ENCODE peak calls at places on chromosomes 13 and 19, in six cellular contexts. F, Z, S, N, M and R are unnamed samples.

GRCh38 chr13:19838726-19839342 is 24.6 kb downstream of the ZMYM5 start:
- DNase-seq in F (peak), Z (no peak), S (no peak), N (no peak), M (peak), R (no peak)

GRCh38 chr13:75618308-75618707 is 17.8 kb upstream of the LMO7 start:
- DNase-seq in F (no peak), Z (no peak), S (no peak), N (no peak), M (no peak), R (no peak)

GRCh38 chr19:45471116-45471865 is 3.5 kb downstream of the FOSB start:
- DNase-seq in F (no peak), Z (no peak), S (no peak), N (no peak), M (no peak), R (no peak)

GRCh38 chr19:17076539-17076919 is 952 bp downstream of the MYO9B start:
- DNase-seq in F (no peak), Z (peak), S (peak), N (no peak), M (no peak), R (no peak)

GRCh38 chr19:45955905-45956608 is 17.6 kb downstream of the NOVA2 start:
- DNase-seq in F (peak), Z (peak), S (no peak), N (no peak), M (no peak), R (no peak)

GRCh38 chr13:32988588-32989256 is 27.5 kb upstream of the KL start:
- DNase-seq in F (no peak), Z (no peak), S (no peak), N (no peak), M (no peak), R (no peak)

GRCh38 chr13:109715902-109716301 is 70.5 kb downstream of the IRS2 start:
- DNase-seq in F (no peak), Z (no peak), S (no peak), N (no peak), M (peak), R (no peak)

GRCh38 chr13:32330438-32330837 is 15.1 kb downstream of the BRCA2 start:
- DNase-seq in F (peak), Z (peak), S (no peak), N (no peak), M (peak), R (no peak)

GRCh38 chr19:29687897-29688728 is 22.9 kb downstream of the PLEKHF1 start:
- DNase-seq in F (peak), Z (no peak), S (no peak), N (no peak), M (peak), R (no peak)

GRCh38 chr13:109733550-109733949 is 52.8 kb downstream of the IRS2 start:
- DNase-seq in F (no peak), Z (no peak), S (no peak), N (no peak), M (no peak), R (no peak)

GRCh38 chr19:14467816-14468215 is 7.3 kb downstream of the PTGER1 start:
- DNase-seq in F (no peak), Z (no peak), S (no peak), N (no peak), M (no peak), R (no peak)

GRCh38 chr13:85405316-85405897 is 393.8 kb downstream of the SLITRK6 start:
- DNase-seq in F (no peak), Z (no peak), S (no peak), N (no peak), M (no peak), R (no peak)

GRCh38 chr13:67223742-67224141 is 6.4 kb downstream of the PCDH9 start:
- DNase-seq in F (peak), Z (no peak), S (no peak), N (no peak), M (no peak), R (no peak)

GRCh38 chr13:83485101-83485500 is 397.2 kb downstream of the SLITRK1 start:
- DNase-seq in F (no peak), Z (no peak), S (no peak), N (no peak), M (no peak), R (no peak)

GRCh38 chr19:58577581-58578429 is 4.7 kb upstream of the MZF1 start:
- DNase-seq in F (no peak), Z (no peak), S (no peak), N (no peak), M (no peak), R (no peak)

GRCh38 chr13:21429217-21429616 is 29.9 kb downstream of the ZDHHC20 start:
- DNase-seq in F (no peak), Z (no peak), S (no peak), N (no peak), M (no peak), R (no peak)

GRCh38 chr19:48991823-48992570 is 1.1 kb downstream of the GYS1 start:
- DNase-seq in F (peak), Z (peak), S (no peak), N (no peak), M (peak), R (peak)

GRCh38 chr19:47572635-47573034 is 313 bp downstream of the ZNF541 start:
- DNase-seq in F (no peak), Z (no peak), S (no peak), N (no peak), M (no peak), R (no peak)

GRCh38 chr19:13208131-13208963 is 58.1 kb downstream of the IER2 start:
- DNase-seq in F (peak), Z (peak), S (peak), N (no peak), M (peak), R (no peak)

GRCh38 chr13:28558126-28558525 is 63.2 kb upstream of the FLT1 start:
- DNase-seq in F (peak), Z (no peak), S (no peak), N (no peak), M (peak), R (no peak)

GRCh38 chr19:38952395-38953165 is 21.8 kb downstream of the MRPS12 start:
- DNase-seq in F (no peak), Z (no peak), S (peak), N (peak), M (no peak), R (no peak)

GRCh38 chr19:54606891-54607781 is 13.7 kb downstream of the LILRA1 start:
- DNase-seq in F (no peak), Z (no peak), S (no peak), N (no peak), M (no peak), R (no peak)

DNA sequence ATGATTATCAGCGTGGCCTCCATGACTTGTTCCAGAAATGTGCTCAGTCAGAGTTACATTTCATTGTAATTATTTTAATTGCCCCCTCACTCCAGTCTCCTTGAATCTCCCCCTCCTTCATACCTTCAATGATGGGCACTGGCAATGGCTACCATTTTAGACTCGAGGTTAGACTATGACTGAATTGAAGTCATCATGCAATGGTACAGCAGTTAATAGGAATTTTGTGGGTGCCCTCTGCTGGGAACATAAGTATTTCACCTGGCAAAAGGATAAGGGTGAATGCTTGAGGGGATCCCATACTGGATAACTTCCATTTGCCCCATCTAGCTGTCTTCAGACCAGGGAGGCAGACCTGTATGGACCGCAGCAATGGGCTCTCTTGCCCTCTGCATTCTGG is 32.2 kb upstream of the USP12 start:
- DNase-seq in F (no peak), Z (no peak), S (peak), N (no peak), M (no peak), R (no peak)
- TF ChIP-seq CTCF in F (no peak), Z (no peak), S (no peak), N (no peak), M (peak), R (no peak)

GRCh38 chr13:23087884-23088283 is 92.9 kb upstream of the SGCG start:
- DNase-seq in F (peak), Z (peak), S (peak), N (peak), M (no peak), R (no peak)
- TF ChIP-seq CTCF in F (peak), Z (peak), S (peak), N (no peak), M (peak), R (no peak)

DNA sequence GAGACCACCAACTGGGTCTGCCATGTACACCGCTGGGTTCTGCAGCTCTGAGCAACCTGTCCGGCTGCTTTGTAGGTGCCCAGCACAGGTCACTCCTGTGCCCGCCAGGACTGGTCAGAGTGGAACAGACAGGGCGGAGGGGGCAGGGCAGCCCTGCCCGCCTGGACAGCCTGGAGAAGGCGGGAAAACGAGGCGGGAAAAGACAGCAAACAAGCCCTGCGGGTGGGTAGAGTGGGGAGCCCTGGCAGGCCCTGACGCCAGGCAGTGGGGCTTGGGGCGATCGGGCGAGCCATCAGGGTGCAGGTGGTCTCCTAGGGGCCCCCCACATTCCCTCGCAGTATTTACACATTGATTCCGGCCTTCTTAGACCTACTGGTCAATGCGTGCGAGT is 525 bp upstream of the UHRF1 start:
- DNase-seq in F (no peak), Z (no peak), S (no peak), N (no peak), M (no peak), R (no peak)
- TF ChIP-seq CTCF in F (no peak), Z (no peak), S (no peak), N (no peak), M (no peak), R (no peak)

GRCh38 chr13:47592256-47592655 is 408.8 kb downstream of the SUCLA2 start:
- DNase-seq in F (no peak), Z (no peak), S (no peak), N (no peak), M (no peak), R (no peak)

GRCh38 chr13:47588676-47589075 is 412.4 kb downstream of the SUCLA2 start:
- DNase-seq in F (no peak), Z (no peak), S (no peak), N (no peak), M (no peak), R (no peak)
- TF ChIP-seq CTCF in F (peak), Z (no peak), S (no peak), N (peak), M (peak), R (no peak)